ENCODE peak calls at places on chromosomes 11 and 22, in eight cellular contexts. K, P, L, R, F, U, X and W are unnamed samples.

GRCh38 chr11:18091731-18092130 is 14.2 kb downstream of the SAAL1 start:
- DNase-seq in L (no peak), K (no peak), F (no peak), P (no peak), U (no peak), R (no peak), X (no peak), W (no peak)

GRCh38 chr22:48682517-48682916 is 1145.2 kb downstream of the BRD1 start:
- DNase-seq in R (no peak), U (no peak), L (no peak), X (no peak), P (no peak), F (no peak), K (no peak), W (no peak)

GRCh38 chr11:35814720-35815305 is 129.0 kb upstream of the LDLRAD3 start:
- DNase-seq in L (no peak), K (no peak), X (no peak), P (no peak), U (no peak), R (peak), F (no peak), W (no peak)

GRCh38 chr11:106398396-106399074 is 321.1 kb downstream of the AASDHPPT start:
- DNase-seq in F (no peak), P (no peak), R (peak), K (no peak), X (no peak), U (no peak), L (peak), W (no peak)

GRCh38 chr11:61560751-61561150 is 20.1 kb downstream of the SYT7 start:
- DNase-seq in U (no peak), K (no peak), P (no peak), F (no peak), L (no peak), R (no peak), X (no peak), W (no peak)

GRCh38 chr11:65551572-65552398 is 6.4 kb downstream of the LTBP3 start:
- DNase-seq in F (peak), X (peak), R (peak), P (no peak), L (peak), K (peak), U (peak), W (peak)

GRCh38 chr11:100876826-100877545 is 189.9 kb downstream of the ARHGAP42 start:
- DNase-seq in P (peak), R (peak), K (no peak), L (peak), F (no peak), X (peak), U (no peak), W (no peak)

GRCh38 chr22:17077255-17077654 is 7.5 kb upstream of the IL17RA start:
- DNase-seq in F (no peak), R (peak), K (no peak), L (no peak), X (no peak), U (no peak), P (peak), W (no peak)

GRCh38 chr11:17597770-17598169 is 50.7 kb downstream of the OTOG start:
- DNase-seq in L (no peak), P (no peak), F (no peak), X (no peak), R (no peak), K (no peak), U (no peak), W (no peak)

GRCh38 chr11:126748097-126748756 is 252.3 kb downstream of the KIRREL3 start:
- DNase-seq in L (no peak), R (no peak), U (no peak), K (no peak), P (no peak), F (no peak), X (no peak), W (no peak)

GRCh38 chr22:16717699-16718558 is 107.3 kb downstream of the XKR3 start:
- DNase-seq in U (no peak), K (peak), P (no peak), R (no peak), L (no peak), X (no peak), F (no peak), W (no peak)

GRCh38 chr11:104529916-104530315 is 366.0 kb upstream of the PDGFD start:
- DNase-seq in L (no peak), R (peak), P (no peak), U (no peak), K (no peak), F (no peak), X (peak), W (no peak)

GRCh38 chr22:49589811-49590210 is 237.9 kb downstream of the BRD1 start:
- DNase-seq in F (no peak), R (no peak), K (no peak), P (no peak), U (no peak), L (no peak), X (no peak), W (peak)

GRCh38 chr11:11155962-11156815 is 196.9 kb downstream of the CSNK2A3 start:
- DNase-seq in U (peak), F (peak), R (no peak), X (peak), L (no peak), P (no peak), K (peak), W (peak)

GRCh38 chr11:78797559-78797958 is 222.9 kb upstream of the NARS2 start:
- DNase-seq in R (no peak), P (no peak), U (no peak), X (no peak), K (no peak), F (no peak), L (no peak), W (no peak)

GRCh38 chr11:67615455-67616430 is 9.0 kb downstream of the NDUFV1 start:
- DNase-seq in P (no peak), X (peak), R (peak), K (peak), L (peak), F (peak), U (peak), W (peak)

GRCh38 chr11:120212926-120213325 is 2.1 kb downstream of the OAF start:
- DNase-seq in F (no peak), U (no peak), R (peak), P (no peak), K (no peak), X (no peak), L (no peak), W (no peak)

GRCh38 chr11:120211522-120212258 is 858 bp downstream of the OAF start:
- DNase-seq in U (no peak), X (no peak), F (no peak), K (no peak), P (no peak), L (no peak), R (peak), W (no peak)

GRCh38 chr11:120212259-120212888 is 1.5 kb downstream of the OAF start:
- DNase-seq in U (peak), R (peak), X (no peak), F (peak), P (no peak), K (no peak), L (no peak), W (no peak)

GRCh38 chr11:120209750-120210650 is 832 bp upstream of the OAF start:
- DNase-seq in K (no peak), X (no peak), F (peak), U (no peak), L (no peak), P (no peak), R (peak), W (no peak)

DNA sequence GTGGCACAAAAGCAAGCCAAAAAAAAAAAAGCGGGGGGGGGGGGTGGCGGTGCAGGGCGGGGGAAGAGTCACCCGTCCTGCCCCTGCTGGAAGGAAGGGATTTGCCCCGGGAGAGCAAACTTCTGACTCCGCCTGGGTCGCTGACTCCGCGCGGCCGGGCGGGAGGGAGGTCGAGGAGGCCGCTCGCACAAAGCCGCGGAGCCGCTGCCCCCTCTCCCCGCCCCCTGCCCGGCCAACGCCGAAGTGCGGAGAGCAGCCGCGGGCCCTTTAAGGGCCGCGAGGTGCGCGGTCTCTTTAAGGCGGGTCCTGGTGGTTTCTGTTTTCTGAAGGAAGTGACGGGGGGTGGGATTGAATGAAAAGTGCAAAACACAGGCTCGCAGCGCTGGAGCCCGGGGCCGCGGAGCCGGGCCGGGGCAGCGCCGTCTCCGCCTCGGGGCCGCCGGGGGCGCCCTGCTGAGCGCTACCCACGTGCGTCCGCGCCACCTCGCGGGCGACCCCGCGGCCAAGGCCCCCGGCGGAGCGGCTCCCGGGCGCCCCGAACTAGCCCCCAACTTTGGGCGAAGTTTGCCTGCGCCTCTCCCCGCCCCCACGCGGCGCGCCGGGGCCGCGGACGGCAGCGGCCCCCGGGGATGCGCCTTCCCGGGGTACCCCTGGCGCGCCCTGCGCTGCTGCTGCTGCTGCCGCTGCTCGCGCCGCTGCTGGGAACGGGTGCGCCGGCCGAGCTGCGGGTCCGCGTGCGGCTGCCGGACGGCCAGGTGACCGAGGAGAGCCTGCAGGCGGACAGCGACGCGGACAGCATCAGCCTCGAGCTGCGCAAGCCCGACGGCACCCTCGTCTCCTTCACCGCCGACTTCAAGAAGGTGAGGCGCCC is at the start of gene OAF:
- DNase-seq in F (peak), X (peak), P (peak), U (peak), L (peak), K (peak), R (peak), W (peak)
- H3K4me3 ChIP-seq in F (peak), X (peak), P (peak), U (peak), L (peak), K (peak), R (peak), W (peak)

GRCh38 chr11:64341429-64341828 is 1.4 kb downstream of the CCDC88B start:
- DNase-seq in P (no peak), K (no peak), R (no peak), F (no peak), L (peak), X (no peak), U (no peak), W (no peak)

GRCh38 chr11:64339319-64339718 is 685 bp upstream of the CCDC88B start:
- DNase-seq in L (no peak), R (no peak), U (no peak), K (peak), F (no peak), X (no peak), P (no peak), W (peak)

GRCh38 chr11:64339754-64340408 is at the start of gene CCDC88B:
- DNase-seq in U (peak), K (peak), X (no peak), P (no peak), L (peak), F (no peak), R (no peak), W (no peak)

GRCh38 chr11:64341851-64342791 is 2.1 kb downstream of the CCDC88B start:
- DNase-seq in F (peak), R (peak), U (peak), K (peak), P (peak), L (peak), X (peak), W (peak)

DNA sequence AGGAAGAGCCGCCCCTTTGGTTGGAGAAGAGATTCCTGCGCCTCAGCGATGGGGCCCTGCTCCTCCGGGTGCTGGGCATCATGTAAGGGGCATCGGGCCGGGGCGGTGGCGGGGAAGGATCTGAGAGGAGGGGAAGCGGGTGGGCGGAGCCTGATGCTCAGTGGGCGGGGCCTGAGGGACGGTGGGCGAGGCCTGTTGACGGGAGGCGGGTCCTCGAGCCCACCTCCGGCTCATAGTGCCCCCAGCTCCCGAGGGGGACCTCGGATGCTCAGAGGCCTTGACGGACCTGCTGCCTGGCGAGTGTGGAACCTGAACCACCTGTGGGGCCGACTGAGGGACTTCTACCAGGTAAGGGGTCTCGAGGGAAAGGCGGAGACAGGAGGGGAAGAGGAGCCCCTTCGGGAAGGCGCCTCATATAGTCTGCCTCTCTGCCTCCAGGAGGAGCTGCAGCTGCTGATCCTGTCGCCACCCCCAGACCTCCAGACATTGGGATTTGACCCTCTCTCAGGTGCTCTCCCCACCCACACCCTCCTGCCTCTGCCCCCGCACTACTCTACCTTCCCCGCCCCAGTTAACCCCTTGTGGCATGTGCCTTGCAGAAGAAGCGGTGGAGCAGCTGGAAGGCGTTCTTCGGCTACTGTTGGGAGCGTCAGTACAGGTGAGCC is 799 bp downstream of the CCDC88B start:
- DNase-seq in U (no peak), P (no peak), R (no peak), F (peak), X (no peak), L (peak), K (peak), W (peak)
- H3K4me3 ChIP-seq in U (no peak), P (no peak), R (no peak), F (no peak), X (no peak), L (no peak), K (no peak), W (peak)

GRCh38 chr22:43342347-43343261 is 568 bp downstream of the SCUBE1 start:
- DNase-seq in F (peak), U (no peak), L (peak), K (no peak), R (no peak), P (no peak), X (no peak), W (peak)
- H3K4me3 ChIP-seq in F (peak), U (no peak), L (peak), K (peak), R (no peak), P (no peak), X (peak), W (peak)

DNA sequence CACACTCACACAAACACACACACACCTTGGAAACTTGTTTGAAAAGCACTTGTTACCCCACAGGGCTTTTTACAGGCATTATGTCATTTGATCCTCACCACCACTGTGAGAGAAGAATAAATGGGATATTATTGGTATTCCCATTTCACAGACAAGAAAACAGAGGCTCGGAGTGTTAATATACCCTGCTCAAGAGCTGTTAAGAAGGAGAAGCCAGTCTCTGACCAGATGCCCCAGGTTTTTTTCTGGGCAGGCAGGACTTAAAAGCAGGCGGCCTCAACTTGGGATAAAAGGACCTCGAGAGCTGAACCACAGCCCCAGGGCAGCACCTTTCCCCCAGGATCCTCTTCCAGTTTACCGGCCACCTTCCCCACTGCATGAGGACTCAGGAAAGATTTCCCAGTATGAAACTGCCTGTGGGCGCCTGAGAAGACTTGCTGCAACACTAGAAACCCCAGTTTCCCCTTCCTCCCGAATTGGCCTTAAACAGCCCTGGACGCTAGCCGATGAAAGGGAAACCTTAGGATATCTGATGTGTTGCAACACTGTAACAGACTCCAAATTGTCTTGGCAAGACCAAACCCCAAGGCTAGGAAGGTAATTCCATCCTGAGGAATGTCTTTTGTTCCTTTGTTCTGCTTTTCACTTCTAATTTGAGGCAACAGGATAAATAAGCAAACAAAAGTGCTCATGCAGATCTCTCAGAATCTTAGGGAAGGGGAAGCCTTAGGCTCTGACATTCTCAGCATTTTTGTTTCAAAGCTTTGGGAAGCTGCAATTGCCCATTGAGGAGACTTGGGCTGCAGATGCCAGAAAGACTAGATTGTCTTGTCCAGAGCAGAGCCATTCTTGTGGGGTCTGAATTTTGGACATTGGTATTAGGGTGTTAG is 173.5 kb downstream of the TRIM29 start:
- DNase-seq in R (no peak), L (no peak), P (no peak), X (no peak), K (no peak), U (no peak), F (no peak), W (no peak)
- H3K4me3 ChIP-seq in R (no peak), L (no peak), P (no peak), X (no peak), K (no peak), U (no peak), F (no peak), W (no peak)